ENCODE peak calls at places on chromosomes 11 and 22, in ten cellular contexts. One of them, this sample, is unnamed.

GRCh38 chr11:70448983-70449567 is 50.7 kb downstream of the CTTN start:
- DNase-seq in fibroblast of lung: no peak
- DNase-seq in kidney: no peak
- DNase-seq in stomach: no peak
- DNase-seq in neural progenitor cell: no peak
- DNase-seq in B cell: no peak
- DNase-seq in dorsolateral prefrontal cortex: no peak
- DNase-seq in Caco-2: no peak
- DNase-seq in GM10248: no peak
- DNase-seq in pancreas: no peak
- DNase-seq in this sample: no peak

GRCh38 chr11:73206751-73207280 is 11.3 kb upstream of the P2RY2 start:
- DNase-seq in GM10248: no peak
- DNase-seq in fibroblast of lung: no peak
- DNase-seq in Caco-2: no peak
- DNase-seq in neural progenitor cell: no peak
- DNase-seq in B cell: no peak
- DNase-seq in stomach: no peak
- DNase-seq in pancreas: no peak
- DNase-seq in dorsolateral prefrontal cortex: no peak
- DNase-seq in kidney: no peak
- DNase-seq in this sample: no peak

GRCh38 chr11:106447631-106448191 is 370.2 kb downstream of the AASDHPPT start:
- DNase-seq in fibroblast of lung: no peak
- DNase-seq in pancreas: no peak
- DNase-seq in stomach: no peak
- DNase-seq in neural progenitor cell: no peak
- DNase-seq in Caco-2: no peak
- DNase-seq in B cell: no peak
- DNase-seq in kidney: no peak
- DNase-seq in GM10248: no peak
- DNase-seq in dorsolateral prefrontal cortex: no peak
- DNase-seq in this sample: no peak

GRCh38 chr11:30282289-30282631 is 40.6 kb upstream of the ARL14EP start:
- DNase-seq in GM10248: no peak
- DNase-seq in neural progenitor cell: no peak
- DNase-seq in kidney: peak
- DNase-seq in Caco-2: no peak
- DNase-seq in dorsolateral prefrontal cortex: no peak
- DNase-seq in B cell: no peak
- DNase-seq in pancreas: no peak
- DNase-seq in fibroblast of lung: no peak
- DNase-seq in stomach: no peak
- DNase-seq in this sample: peak

GRCh38 chr22:37060801-37061610 is 9.5 kb downstream of the KCTD17 start:
- DNase-seq in neural progenitor cell: no peak
- DNase-seq in fibroblast of lung: no peak
- DNase-seq in GM10248: peak
- DNase-seq in dorsolateral prefrontal cortex: no peak
- DNase-seq in B cell: no peak
- DNase-seq in stomach: no peak
- DNase-seq in pancreas: no peak
- DNase-seq in Caco-2: no peak
- DNase-seq in kidney: peak
- DNase-seq in this sample: peak

GRCh38 chr22:19877626-19878339 is 23.1 kb upstream of the GNB1L start:
- DNase-seq in GM10248: no peak
- DNase-seq in fibroblast of lung: peak
- DNase-seq in kidney: peak
- DNase-seq in dorsolateral prefrontal cortex: peak
- DNase-seq in B cell: no peak
- DNase-seq in pancreas: peak
- DNase-seq in stomach: no peak
- DNase-seq in neural progenitor cell: peak
- DNase-seq in Caco-2: peak
- DNase-seq in this sample: no peak

GRCh38 chr11:118757881-118758399 is 33.0 kb downstream of the DDX6 start:
- DNase-seq in dorsolateral prefrontal cortex: no peak
- DNase-seq in fibroblast of lung: no peak
- DNase-seq in B cell: no peak
- DNase-seq in neural progenitor cell: no peak
- DNase-seq in stomach: no peak
- DNase-seq in pancreas: no peak
- DNase-seq in kidney: no peak
- DNase-seq in GM10248: no peak
- DNase-seq in Caco-2: no peak
- DNase-seq in this sample: no peak

GRCh38 chr22:27800250-27801131 is 1.1 kb downstream of the MN1 start:
- DNase-seq in Caco-2: no peak
- DNase-seq in neural progenitor cell: peak
- DNase-seq in stomach: no peak
- DNase-seq in kidney: peak
- DNase-seq in pancreas: no peak
- DNase-seq in B cell: no peak
- DNase-seq in dorsolateral prefrontal cortex: no peak
- DNase-seq in fibroblast of lung: no peak
- DNase-seq in GM10248: no peak
- DNase-seq in this sample: no peak

GRCh38 chr11:57306156-57306876 is 18.4 kb downstream of the TNKS1BP1 start:
- DNase-seq in dorsolateral prefrontal cortex: no peak
- DNase-seq in pancreas: no peak
- DNase-seq in GM10248: no peak
- DNase-seq in fibroblast of lung: peak
- DNase-seq in neural progenitor cell: no peak
- DNase-seq in stomach: no peak
- DNase-seq in kidney: no peak
- DNase-seq in B cell: no peak
- DNase-seq in Caco-2: no peak
- DNase-seq in this sample: no peak

GRCh38 chr11:106306942-106307341 is 229.5 kb downstream of the AASDHPPT start:
- DNase-seq in GM10248: no peak
- DNase-seq in Caco-2: peak
- DNase-seq in fibroblast of lung: peak
- DNase-seq in B cell: no peak
- DNase-seq in pancreas: no peak
- DNase-seq in dorsolateral prefrontal cortex: no peak
- DNase-seq in stomach: no peak
- DNase-seq in kidney: no peak
- DNase-seq in neural progenitor cell: no peak
- DNase-seq in this sample: no peak

GRCh38 chr22:22002526-22003055 is 20.0 kb upstream of the TOP3B start:
- DNase-seq in GM10248: no peak
- DNase-seq in fibroblast of lung: no peak
- DNase-seq in B cell: no peak
- DNase-seq in stomach: no peak
- DNase-seq in pancreas: no peak
- DNase-seq in neural progenitor cell: no peak
- DNase-seq in dorsolateral prefrontal cortex: no peak
- DNase-seq in Caco-2: no peak
- DNase-seq in kidney: no peak
- DNase-seq in this sample: no peak

GRCh38 chr22:45308624-45309421 is 911 bp upstream of the FAM118A start:
- DNase-seq in dorsolateral prefrontal cortex: no peak
- DNase-seq in Caco-2: no peak
- DNase-seq in stomach: no peak
- DNase-seq in pancreas: no peak
- DNase-seq in neural progenitor cell: peak
- DNase-seq in kidney: peak
- DNase-seq in GM10248: no peak
- DNase-seq in fibroblast of lung: no peak
- DNase-seq in B cell: no peak
- DNase-seq in this sample: peak

GRCh38 chr22:25051073-25051472 is 98.6 kb downstream of the KIAA1671 start:
- DNase-seq in GM10248: no peak
- DNase-seq in dorsolateral prefrontal cortex: no peak
- DNase-seq in fibroblast of lung: no peak
- DNase-seq in B cell: no peak
- DNase-seq in pancreas: no peak
- DNase-seq in kidney: no peak
- DNase-seq in stomach: no peak
- DNase-seq in Caco-2: no peak
- DNase-seq in neural progenitor cell: no peak
- DNase-seq in this sample: peak

GRCh38 chr11:47847892-47848635 is at the start of gene NUP160:
- DNase-seq in neural progenitor cell: peak
- DNase-seq in stomach: peak
- DNase-seq in GM10248: peak
- DNase-seq in kidney: peak
- DNase-seq in B cell: peak
- DNase-seq in dorsolateral prefrontal cortex: peak
- DNase-seq in Caco-2: peak
- DNase-seq in pancreas: peak
- DNase-seq in fibroblast of lung: peak
- DNase-seq in this sample: peak
- TF ChIP-seq CTCF in neural progenitor cell: no peak
- TF ChIP-seq CTCF in stomach: no peak
- TF ChIP-seq CTCF in GM10248: no peak
- TF ChIP-seq CTCF in kidney: no peak
- TF ChIP-seq CTCF in B cell: no peak
- TF ChIP-seq CTCF in dorsolateral prefrontal cortex: no peak
- TF ChIP-seq CTCF in Caco-2: no peak
- TF ChIP-seq CTCF in pancreas: no peak
- TF ChIP-seq CTCF in fibroblast of lung: no peak
- TF ChIP-seq CTCF in this sample: no peak

GRCh38 chr11:63915961-63916836 is 765 bp downstream of the RCOR2 start:
- DNase-seq in fibroblast of lung: peak
- DNase-seq in stomach: peak
- DNase-seq in pancreas: peak
- DNase-seq in B cell: no peak
- DNase-seq in kidney: peak
- DNase-seq in dorsolateral prefrontal cortex: no peak
- DNase-seq in Caco-2: peak
- DNase-seq in GM10248: no peak
- DNase-seq in neural progenitor cell: peak
- DNase-seq in this sample: peak
- TF ChIP-seq CTCF in fibroblast of lung: peak
- TF ChIP-seq CTCF in stomach: peak
- TF ChIP-seq CTCF in pancreas: peak
- TF ChIP-seq CTCF in B cell: peak
- TF ChIP-seq CTCF in kidney: peak
- TF ChIP-seq CTCF in dorsolateral prefrontal cortex: peak
- TF ChIP-seq CTCF in Caco-2: peak
- TF ChIP-seq CTCF in GM10248: peak
- TF ChIP-seq CTCF in neural progenitor cell: peak
- TF ChIP-seq CTCF in this sample: peak

DNA sequence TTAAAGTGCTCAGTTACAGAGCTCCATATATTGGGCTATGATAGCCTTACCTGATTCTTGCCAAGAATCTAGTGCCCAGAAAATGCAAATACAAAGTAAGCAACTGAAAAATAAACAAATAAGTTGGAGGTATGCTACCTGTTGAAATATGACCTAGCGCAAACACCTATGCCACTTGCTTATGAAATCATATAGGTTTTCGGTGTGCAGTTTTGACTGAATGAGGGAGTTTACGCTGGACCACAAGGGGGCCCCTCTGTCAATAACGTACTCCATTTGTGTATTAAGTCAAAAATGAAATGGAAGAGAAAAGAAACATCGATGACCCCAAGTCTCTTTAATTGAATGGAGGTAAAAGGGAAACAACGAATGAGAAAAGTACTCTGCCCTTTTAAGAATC is 84.9 kb upstream of the TRIM77 start:
- DNase-seq in B cell: no peak
- DNase-seq in kidney: no peak
- DNase-seq in fibroblast of lung: no peak
- DNase-seq in Caco-2: no peak
- DNase-seq in GM10248: no peak
- DNase-seq in neural progenitor cell: no peak
- DNase-seq in pancreas: no peak
- DNase-seq in dorsolateral prefrontal cortex: no peak
- DNase-seq in stomach: no peak
- DNase-seq in this sample: no peak
- TF ChIP-seq CTCF in B cell: no peak
- TF ChIP-seq CTCF in kidney: no peak
- TF ChIP-seq CTCF in fibroblast of lung: no peak
- TF ChIP-seq CTCF in Caco-2: peak
- TF ChIP-seq CTCF in GM10248: no peak
- TF ChIP-seq CTCF in neural progenitor cell: peak
- TF ChIP-seq CTCF in pancreas: no peak
- TF ChIP-seq CTCF in dorsolateral prefrontal cortex: no peak
- TF ChIP-seq CTCF in stomach: no peak
- TF ChIP-seq CTCF in this sample: no peak

GRCh38 chr11:959027-959426 is 33.4 kb downstream of the AP2A2 start:
- DNase-seq in GM10248: no peak
- DNase-seq in kidney: no peak
- DNase-seq in fibroblast of lung: no peak
- DNase-seq in B cell: no peak
- DNase-seq in stomach: no peak
- DNase-seq in Caco-2: no peak
- DNase-seq in dorsolateral prefrontal cortex: no peak
- DNase-seq in pancreas: no peak
- DNase-seq in neural progenitor cell: no peak
- DNase-seq in this sample: no peak

GRCh38 chr11:958101-958500 is 32.4 kb downstream of the AP2A2 start:
- DNase-seq in dorsolateral prefrontal cortex: no peak
- DNase-seq in fibroblast of lung: no peak
- DNase-seq in B cell: peak
- DNase-seq in neural progenitor cell: no peak
- DNase-seq in GM10248: no peak
- DNase-seq in pancreas: no peak
- DNase-seq in kidney: no peak
- DNase-seq in Caco-2: no peak
- DNase-seq in stomach: no peak
- DNase-seq in this sample: no peak

GRCh38 chr11:959608-960007 is 33.9 kb downstream of the AP2A2 start:
- DNase-seq in pancreas: no peak
- DNase-seq in fibroblast of lung: no peak
- DNase-seq in B cell: peak
- DNase-seq in neural progenitor cell: no peak
- DNase-seq in kidney: no peak
- DNase-seq in dorsolateral prefrontal cortex: no peak
- DNase-seq in Caco-2: no peak
- DNase-seq in stomach: no peak
- DNase-seq in GM10248: no peak
- DNase-seq in this sample: no peak

GRCh38 chr11:955154-956049 is 29.7 kb downstream of the AP2A2 start:
- DNase-seq in Caco-2: peak
- DNase-seq in pancreas: no peak
- DNase-seq in neural progenitor cell: no peak
- DNase-seq in kidney: no peak
- DNase-seq in GM10248: no peak
- DNase-seq in fibroblast of lung: no peak
- DNase-seq in B cell: peak
- DNase-seq in stomach: no peak
- DNase-seq in dorsolateral prefrontal cortex: no peak
- DNase-seq in this sample: no peak

DNA sequence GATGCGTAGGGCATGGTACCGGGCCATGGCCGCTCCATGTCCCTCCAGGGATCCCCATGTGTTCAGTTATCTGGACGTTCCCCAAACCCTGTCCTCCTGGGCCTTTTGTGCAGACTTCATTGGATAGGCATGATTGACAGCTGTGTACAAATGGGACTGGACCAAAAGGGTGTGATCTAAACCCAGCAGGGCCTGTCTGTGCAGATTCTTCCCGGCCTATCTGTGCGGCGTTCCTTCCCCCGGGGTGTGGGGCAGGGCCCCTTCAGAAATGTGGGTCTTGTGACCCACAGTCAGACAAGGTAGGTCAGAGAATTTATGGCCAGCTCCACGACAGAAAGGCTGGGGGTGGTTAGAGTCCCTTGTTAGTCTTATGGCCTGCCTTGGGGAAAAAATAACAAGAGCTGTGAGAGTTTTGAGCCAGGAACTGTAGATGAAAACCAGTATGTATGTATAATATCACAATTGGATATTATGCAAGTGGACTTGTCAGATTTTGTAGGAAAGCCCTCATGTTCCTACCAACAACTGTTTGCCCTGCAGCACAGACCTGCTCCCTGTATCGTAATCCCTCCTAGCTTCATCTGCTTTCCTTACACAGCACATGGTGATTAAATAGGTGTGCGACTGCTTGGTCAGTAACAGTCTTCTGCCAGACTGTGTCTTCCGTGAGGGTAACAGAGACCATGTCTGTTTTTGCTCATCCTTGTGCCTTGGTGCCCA is 31.7 kb downstream of the AP2A2 start:
- DNase-seq in dorsolateral prefrontal cortex: no peak
- DNase-seq in pancreas: no peak
- DNase-seq in neural progenitor cell: no peak
- DNase-seq in Caco-2: peak
- DNase-seq in B cell: peak
- DNase-seq in stomach: no peak
- DNase-seq in GM10248: no peak
- DNase-seq in fibroblast of lung: no peak
- DNase-seq in kidney: no peak
- DNase-seq in this sample: no peak
- TF ChIP-seq CTCF in dorsolateral prefrontal cortex: no peak
- TF ChIP-seq CTCF in pancreas: no peak
- TF ChIP-seq CTCF in neural progenitor cell: no peak
- TF ChIP-seq CTCF in Caco-2: no peak
- TF ChIP-seq CTCF in B cell: no peak
- TF ChIP-seq CTCF in stomach: no peak
- TF ChIP-seq CTCF in GM10248: no peak
- TF ChIP-seq CTCF in fibroblast of lung: no peak
- TF ChIP-seq CTCF in kidney: no peak
- TF ChIP-seq CTCF in this sample: no peak